ENCODE peak calls at places on chromosomes 7 and 10, in five cellular contexts. L is SK-N-MC; O is thoracic aorta; D is CD8-positive, alpha-beta memory T cell; Z is AG04450. E is an unnamed sample.

GRCh38 chr7:131298608-131298992 is 29.1 kb upstream of the MKLN1 start:
- DNase-seq in D (no peak), L (no peak), O (no peak), Z (no peak), E (no peak)

GRCh38 chr10:33993917-33994316 is 659.5 kb upstream of the NRP1 start:
- DNase-seq in O (no peak), D (no peak), L (no peak), Z (no peak), E (no peak)

GRCh38 chr10:101085846-101086245 is 24.1 kb downstream of the KAZALD1 start:
- DNase-seq in O (no peak), Z (no peak), L (no peak), D (no peak), E (no peak)

GRCh38 chr10:48555310-48556042 is 49.4 kb downstream of the ARHGAP22 start:
- DNase-seq in L (no peak), D (no peak), Z (no peak), O (no peak), E (no peak)

GRCh38 chr7:116560021-116560970 is 35.5 kb downstream of the CAV1 start:
- DNase-seq in L (no peak), Z (no peak), D (no peak), O (no peak), E (no peak)

GRCh38 chr7:17027803-17028163 is 146.0 kb upstream of the AGR3 start:
- DNase-seq in O (no peak), L (no peak), D (no peak), Z (no peak), E (no peak)

GRCh38 chr10:11756766-11757315 is 14.7 kb downstream of the ECHDC3 start:
- DNase-seq in D (no peak), Z (no peak), O (no peak), L (no peak), E (no peak)

GRCh38 chr10:110568055-110568735 is 700 bp downstream of the SMC3 start:
- DNase-seq in Z (no peak), L (no peak), O (peak), D (peak), E (no peak)

GRCh38 chr10:62817120-62817762 is 1.1 kb upstream of the EGR2 start:
- DNase-seq in Z (no peak), L (no peak), D (peak), O (no peak), E (no peak)

GRCh38 chr7:20201380-20201779 is 15.8 kb downstream of the MACC1 start:
- DNase-seq in D (no peak), O (no peak), Z (no peak), L (no peak), E (no peak)

GRCh38 chr10:53006663-53007610 is 234.4 kb upstream of the MBL2 start:
- DNase-seq in Z (no peak), O (no peak), D (no peak), L (no peak), E (no peak)